ENCODE peak calls at places on chromosome 15, in six cellular contexts. E, U, V, T, Y and C are unnamed samples.

GRCh38 chr15:43735402-43735801 is 10.8 kb upstream of the PDIA3 start:
- DNase-seq in E (no peak), U (no peak), V (no peak), T (peak), Y (no peak), C (no peak)

GRCh38 chr15:90101130-90101968 is 919 bp downstream of the IDH2 start:
- DNase-seq in E (peak), U (peak), V (peak), T (peak), Y (no peak), C (peak)

GRCh38 chr15:70488941-70489848 is 274.2 kb downstream of the UACA start:
- DNase-seq in E (no peak), U (no peak), V (no peak), T (no peak), Y (no peak), C (no peak)

GRCh38 chr15:48592221-48592731 is 53.2 kb downstream of the FBN1 start:
- DNase-seq in E (no peak), U (no peak), V (peak), T (no peak), Y (no peak), C (no peak)

GRCh38 chr15:100275641-100276040 is 66.1 kb downstream of the ADAMTS17 start:
- DNase-seq in E (no peak), U (no peak), V (no peak), T (no peak), Y (no peak), C (no peak)

GRCh38 chr15:43998607-43999006 is 171.8 kb downstream of the WDR76 start:
- DNase-seq in E (peak), U (no peak), V (peak), T (no peak), Y (peak), C (peak)

GRCh38 chr15:45855210-45855906 is 220.5 kb downstream of the SQOR start:
- DNase-seq in E (no peak), U (no peak), V (peak), T (no peak), Y (no peak), C (no peak)

GRCh38 chr15:85407421-85408269 is 27.2 kb downstream of the AKAP13 start:
- DNase-seq in E (no peak), U (no peak), V (peak), T (no peak), Y (peak), C (peak)

GRCh38 chr15:32718822-32719716 is 1.3 kb downstream of the GREM1 start:
- DNase-seq in E (peak), U (peak), V (peak), T (peak), Y (no peak), C (no peak)

GRCh38 chr15:60301024-60301423 is 96.8 kb downstream of the ANXA2 start:
- DNase-seq in E (no peak), U (no peak), V (no peak), T (no peak), Y (no peak), C (no peak)

GRCh38 chr15:100725121-100726069 is 123.0 kb downstream of the ASB7 start:
- DNase-seq in E (no peak), U (no peak), V (no peak), T (no peak), Y (no peak), C (no peak)

GRCh38 chr15:41870689-41871081 is 23.2 kb downstream of the SPTBN5 start:
- DNase-seq in E (no peak), U (no peak), V (no peak), T (no peak), Y (peak), C (no peak)

GRCh38 chr15:56098230-56098899 is 105.0 kb upstream of the NEDD4 start:
- DNase-seq in E (no peak), U (no peak), V (peak), T (no peak), Y (no peak), C (no peak)

GRCh38 chr15:101494251-101494796 is 4.8 kb upstream of the PCSK6 start:
- DNase-seq in E (no peak), U (no peak), V (peak), T (peak), Y (no peak), C (no peak)

GRCh38 chr15:39345176-39345575 is 235.7 kb upstream of the THBS1 start:
- DNase-seq in E (no peak), U (no peak), V (no peak), T (no peak), Y (no peak), C (no peak)

GRCh38 chr15:39583586-39584265 is 2.8 kb downstream of the THBS1 start:
- DNase-seq in E (peak), U (peak), V (peak), T (peak), Y (no peak), C (no peak)

GRCh38 chr15:41505776-41506175 is 7.9 kb downstream of the LTK start:
- DNase-seq in E (no peak), U (no peak), V (no peak), T (no peak), Y (no peak), C (no peak)

GRCh38 chr15:90142216-90143175 is 40.2 kb upstream of the IDH2 start:
- DNase-seq in E (no peak), U (no peak), V (no peak), T (no peak), Y (no peak), C (no peak)

GRCh38 chr15:39255760-39256159 is 325.1 kb upstream of the THBS1 start:
- DNase-seq in E (no peak), U (no peak), V (no peak), T (no peak), Y (no peak), C (no peak)

GRCh38 chr15:63063164-63063756 is 20.7 kb downstream of the TPM1 start:
- DNase-seq in E (no peak), U (no peak), V (no peak), T (no peak), Y (no peak), C (no peak)

GRCh38 chr15:91521996-91522395 is 331.5 kb upstream of the SLCO3A1 start:
- DNase-seq in E (no peak), U (no peak), V (no peak), T (no peak), Y (no peak), C (no peak)

GRCh38 chr15:84023636-84024035 is 211.9 kb upstream of the GOLGA6L4 start:
- DNase-seq in E (no peak), U (peak), V (peak), T (peak), Y (peak), C (peak)

GRCh38 chr15:95837605-95838004 is 492.9 kb upstream of the NR2F2 start:
- DNase-seq in E (no peak), U (no peak), V (no peak), T (no peak), Y (no peak), C (no peak)

GRCh38 chr15:39682366-39682765 is 100.3 kb downstream of the FSIP1 start:
- DNase-seq in E (no peak), U (no peak), V (no peak), T (no peak), Y (no peak), C (no peak)

GRCh38 chr15:82045179-82045891 is 483 bp downstream of the MEX3B start:
- DNase-seq in E (peak), U (peak), V (peak), T (peak), Y (peak), C (peak)

GRCh38 chr15:67997996-67998395 is 56.1 kb upstream of the PIAS1 start:
- DNase-seq in E (no peak), U (no peak), V (no peak), T (no peak), Y (peak), C (peak)

GRCh38 chr15:92012368-92012629 is 158.8 kb downstream of the SLCO3A1 start:
- DNase-seq in E (no peak), U (no peak), V (no peak), T (no peak), Y (peak), C (no peak)

DNA sequence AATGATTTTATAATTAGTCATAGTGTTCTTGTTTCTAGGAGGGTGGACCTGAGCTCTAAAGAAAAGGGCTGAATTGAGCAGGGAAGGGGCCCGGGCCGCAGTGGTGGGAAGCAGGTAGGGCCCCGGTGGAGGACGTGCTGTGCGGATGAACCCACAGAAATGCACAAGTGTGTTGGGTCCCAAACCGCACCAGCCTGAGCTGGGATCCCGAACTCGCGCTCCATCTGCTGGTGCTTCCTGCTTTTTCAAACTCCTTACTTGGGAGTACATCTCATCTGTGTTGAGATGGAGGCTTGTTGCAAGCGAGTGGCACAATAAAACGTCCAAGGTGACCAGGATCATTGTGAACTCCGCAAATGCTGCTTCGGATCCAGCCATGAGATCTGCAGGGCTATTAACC is 244.8 kb upstream of the IGF1R start:
- DNase-seq in E (no peak), U (no peak), V (no peak), T (no peak), Y (no peak), C (no peak)
- TF ChIP-seq CTCF in E (no peak), U (no peak), V (no peak), T (no peak), Y (no peak), C (no peak)

DNA sequence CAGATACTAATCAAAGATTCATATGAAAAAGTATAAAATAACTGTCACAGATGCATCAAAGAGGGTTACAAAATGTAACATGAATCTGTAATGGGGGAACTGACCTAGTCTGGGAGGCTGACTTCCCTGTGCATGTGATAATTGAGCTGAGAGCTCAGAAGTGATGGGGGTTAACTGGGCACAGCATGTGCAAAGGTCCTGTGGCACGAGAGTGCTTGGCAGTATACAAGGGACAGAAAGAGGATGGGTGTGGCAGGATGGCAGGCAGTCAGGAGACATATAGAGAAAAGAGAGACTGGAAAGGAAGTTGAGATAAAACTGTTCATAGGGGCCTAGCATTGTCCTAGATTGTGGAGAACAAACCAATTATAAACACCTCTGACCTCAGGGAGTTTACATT is 47.8 kb upstream of the IREB2 start:
- DNase-seq in E (no peak), U (no peak), V (no peak), T (no peak), Y (no peak), C (no peak)
- TF ChIP-seq CTCF in E (no peak), U (no peak), V (no peak), T (no peak), Y (no peak), C (no peak)

GRCh38 chr15:74432271-74432967 is 1.3 kb downstream of the SEMA7A start:
- DNase-seq in E (peak), U (no peak), V (no peak), T (no peak), Y (no peak), C (no peak)

GRCh38 chr15:74431645-74432044 is 2.1 kb downstream of the SEMA7A start:
- DNase-seq in E (peak), U (no peak), V (no peak), T (no peak), Y (no peak), C (no peak)

GRCh38 chr15:74432968-74433591 is 678 bp downstream of the SEMA7A start:
- DNase-seq in E (peak), U (peak), V (no peak), T (no peak), Y (no peak), C (no peak)

GRCh38 chr15:74434260-74434915 is 630 bp upstream of the SEMA7A start:
- DNase-seq in E (no peak), U (no peak), V (no peak), T (no peak), Y (no peak), C (no peak)

GRCh38 chr15:74433592-74434259 is at the start of gene SEMA7A:
- DNase-seq in E (peak), U (peak), V (peak), T (peak), Y (peak), C (peak)
- TF ChIP-seq CTCF in E (no peak), U (no peak), V (no peak), T (no peak), Y (no peak), C (no peak)

GRCh38 chr15:35211240-35211952 is 126.3 kb upstream of the NANOGP8 start:
- DNase-seq in E (no peak), U (no peak), V (no peak), T (no peak), Y (no peak), C (no peak)

GRCh38 chr15:35208353-35208752 is 123.3 kb upstream of the NANOGP8 start:
- DNase-seq in E (no peak), U (no peak), V (no peak), T (no peak), Y (no peak), C (no peak)

GRCh38 chr15:35209838-35210237 is 124.7 kb upstream of the NANOGP8 start:
- DNase-seq in E (no peak), U (no peak), V (peak), T (no peak), Y (no peak), C (peak)

GRCh38 chr15:35210370-35210769 is 125.3 kb upstream of the NANOGP8 start:
- DNase-seq in E (no peak), U (no peak), V (no peak), T (no peak), Y (no peak), C (no peak)

GRCh38 chr15:35206060-35206675 is 121.1 kb upstream of the NANOGP8 start:
- DNase-seq in E (no peak), U (no peak), V (peak), T (peak), Y (no peak), C (no peak)
- TF ChIP-seq CTCF in E (no peak), U (peak), V (no peak), T (peak), Y (no peak), C (no peak)

GRCh38 chr15:80156176-80156720 is 3.4 kb downstream of the FAH start:
- DNase-seq in E (no peak), U (no peak), V (no peak), T (no peak), Y (no peak), C (no peak)
- TF ChIP-seq CTCF in E (no peak), U (no peak), V (no peak), T (no peak), Y (no peak), C (no peak)